ENCODE peak calls at places on chromosome 10, in four cellular contexts. W is HepG2, D is sigmoid colon, M is stomach. A is an unnamed sample.

GRCh38 chr10:44636625-44637024 is 251.7 kb upstream of the CXCL12 start:
- DNase-seq in W (no peak), D (no peak), M (no peak), A (no peak)

GRCh38 chr10:119466655-119467054 is 75.9 kb downstream of the RGS10 start:
- DNase-seq in W (no peak), D (no peak), M (no peak), A (no peak)

GRCh38 chr10:24793648-24794379 is 70.1 kb upstream of the ARHGAP21 start:
- DNase-seq in W (no peak), D (no peak), M (no peak), A (no peak)

GRCh38 chr10:68957284-68957615 is 1.3 kb downstream of the DDX21 start:
- DNase-seq in W (peak; percentile 5), D (no peak), M (no peak), A (no peak)

GRCh38 chr10:75469018-75469616 is 37.7 kb downstream of the LRMDA start:
- DNase-seq in W (peak; percentile 6), D (peak; percentile 85), M (no peak), A (no peak)

GRCh38 chr10:19816420-19817250 is at the start of gene PLXDC2:
- DNase-seq in W (no peak), D (peak; percentile 77), M (no peak), A (no peak)

GRCh38 chr10:76033457-76034196 is 602.2 kb downstream of the LRMDA start:
- DNase-seq in W (peak; percentile 99), D (no peak), M (peak; percentile 61), A (no peak)

GRCh38 chr10:19046709-19047108 is 1.9 kb upstream of the MALRD1 start:
- DNase-seq in W (no peak), D (no peak), M (no peak), A (no peak)

GRCh38 chr10:11908991-11909390 is 85.8 kb downstream of the PROSER2 start:
- DNase-seq in W (no peak), D (no peak), M (no peak), A (no peak)

GRCh38 chr10:110209926-110210662 is 2.7 kb downstream of the MXI1 start:
- DNase-seq in W (no peak), D (peak; percentile 90), M (peak; percentile 71), A (no peak)

GRCh38 chr10:75922435-75922834 is 491.0 kb downstream of the LRMDA start:
- DNase-seq in W (peak; percentile 10), D (no peak), M (no peak), A (peak; percentile 31)

GRCh38 chr10:35300063-35300699 is 36.1 kb upstream of the CCNY start:
- DNase-seq in W (no peak), D (peak; percentile 70), M (no peak), A (no peak)

GRCh38 chr10:69439350-69439739 is 11.9 kb upstream of the TSPAN15 start:
- DNase-seq in W (no peak), D (peak; percentile 85), M (no peak), A (no peak)

GRCh38 chr10:69878951-69879350 is 77.2 kb downstream of the COL13A1 start:
- DNase-seq in W (no peak), D (no peak), M (no peak), A (no peak)

GRCh38 chr10:62130948-62131347 is 137.7 kb downstream of the RTKN2 start:
- DNase-seq in W (no peak), D (no peak), M (no peak), A (no peak)

GRCh38 chr10:62873866-62874265 is 57.7 kb upstream of the EGR2 start:
- DNase-seq in W (no peak), D (no peak), M (no peak), A (no peak)

GRCh38 chr10:75108684-75109458 is 2.6 kb upstream of the SAMD8 start:
- DNase-seq in W (peak; percentile 58), D (no peak), M (no peak), A (no peak)

GRCh38 chr10:131435760-131436448 is 124.4 kb upstream of the TCERG1L start:
- DNase-seq in W (no peak), D (no peak), M (no peak), A (no peak)

GRCh38 chr10:60042959-60043358 is 136.6 kb upstream of the CCDC6 start:
- DNase-seq in W (no peak), D (no peak), M (no peak), A (no peak)

GRCh38 chr10:80272793-80273522 is 16.5 kb downstream of the MAT1A start:
- DNase-seq in W (peak; percentile 92), D (no peak), M (peak; percentile 23), A (no peak)

GRCh38 chr10:124693396-124693795 is 50.8 kb downstream of the FAM53B start:
- DNase-seq in W (no peak), D (no peak), M (no peak), A (no peak)

GRCh38 chr10:131431541-131431940 is 120.0 kb upstream of the TCERG1L start:
- DNase-seq in W (no peak), D (no peak), M (no peak), A (no peak)

GRCh38 chr10:79223346-79224048 is 123.8 kb upstream of the PPIF start:
- DNase-seq in W (no peak), D (peak; percentile 96), M (peak; percentile 37), A (no peak)
- H3K27ac ChIP-seq in W (no peak overlapping the region), D (peak overlapping the region; percentile 95), M (peak overlapping the region; percentile 77), A (peak overlapping the region; percentile 78)

DNA sequence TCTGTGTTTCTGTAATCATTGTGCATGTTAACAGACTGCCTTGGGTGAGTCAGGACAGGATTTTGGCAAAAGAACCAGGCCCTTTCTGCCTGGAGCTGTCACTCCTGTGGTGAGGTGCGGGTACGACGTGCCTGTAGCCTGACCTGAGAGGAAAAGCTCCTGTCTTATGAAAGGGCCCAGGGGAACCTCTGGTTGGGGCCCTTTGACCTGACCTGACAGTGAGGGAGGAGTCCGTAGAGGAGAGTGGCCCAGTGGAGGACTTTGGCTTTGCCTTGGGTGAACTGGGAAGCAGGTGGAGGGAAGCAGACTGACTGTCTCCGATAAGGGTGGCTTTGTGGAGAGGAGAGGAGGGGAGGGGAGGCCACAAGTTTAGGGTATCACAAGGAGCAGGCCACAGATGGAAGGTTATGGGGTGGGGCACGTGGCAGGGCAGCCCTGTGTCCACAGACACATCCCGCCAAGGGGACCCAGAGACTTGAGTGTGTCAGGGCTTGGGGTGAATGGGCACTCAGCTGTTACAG is 6.9 kb downstream of the PFKP start:
- DNase-seq in W (peak; percentile 41), D (peak; percentile 62), M (no peak), A (no peak)
- H3K36me3 ChIP-seq in W (no peaks in the 10 kb centered on the region), D (no peaks in the 10 kb centered on the region), M (no peaks in the 10 kb centered on the region), A (no peaks in the 10 kb centered on the region)

DNA sequence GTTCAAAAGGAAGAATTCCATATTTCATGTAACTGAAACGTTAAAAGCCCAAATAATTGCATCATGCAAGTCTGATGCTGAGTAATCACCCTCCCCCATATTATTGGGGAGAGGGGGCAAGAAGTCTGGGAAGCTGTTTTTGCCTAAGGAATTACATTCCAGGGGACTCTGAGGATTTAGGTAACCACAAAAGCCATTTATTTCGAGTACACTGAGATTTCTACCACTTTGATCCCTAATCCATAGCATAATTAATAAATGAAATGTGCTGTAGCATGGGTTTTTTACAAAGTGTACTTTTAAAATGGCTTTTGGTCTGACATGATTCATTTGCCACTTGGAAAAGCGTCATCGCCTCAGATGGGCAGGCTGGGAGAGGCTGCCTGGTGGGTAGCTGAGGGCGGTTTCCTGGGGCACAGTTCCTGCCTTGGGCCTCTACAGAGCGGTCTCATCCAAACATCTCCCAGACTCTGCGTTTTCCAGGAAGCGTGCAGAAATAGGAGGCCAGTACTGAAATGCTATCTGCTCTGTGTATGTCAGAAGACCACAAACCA is 106.5 kb downstream of the TCF7L2 start:
- DNase-seq in W (no peak), D (no peak), M (no peak), A (no peak)
- TF ChIP-seq POLR2AphosphoS5 in W (no peak), D (no peak), M (no peak), A (no peak)

GRCh38 chr10:299512-299911 is 164.3 kb downstream of the ZMYND11 start:
- DNase-seq in W (no peak), D (no peak), M (no peak), A (no peak)

GRCh38 chr10:301536-301935 is 166.3 kb downstream of the ZMYND11 start:
- DNase-seq in W (no peak), D (no peak), M (no peak), A (no peak)

GRCh38 chr10:305034-305433 is 169.8 kb downstream of the ZMYND11 start:
- DNase-seq in W (no peak), D (no peak), M (no peak), A (no peak)

GRCh38 chr10:298033-298432 is 162.8 kb downstream of the ZMYND11 start:
- DNase-seq in W (no peak), D (no peak), M (no peak), A (no peak)

GRCh38 chr10:299969-300368 is 164.7 kb downstream of the ZMYND11 start:
- DNase-seq in W (no peak), D (no peak), M (no peak), A (no peak)
- H3K27ac ChIP-seq in W (no peak overlapping the region), D (no peak overlapping the region), M (no peak overlapping the region), A (no peak overlapping the region)

DNA sequence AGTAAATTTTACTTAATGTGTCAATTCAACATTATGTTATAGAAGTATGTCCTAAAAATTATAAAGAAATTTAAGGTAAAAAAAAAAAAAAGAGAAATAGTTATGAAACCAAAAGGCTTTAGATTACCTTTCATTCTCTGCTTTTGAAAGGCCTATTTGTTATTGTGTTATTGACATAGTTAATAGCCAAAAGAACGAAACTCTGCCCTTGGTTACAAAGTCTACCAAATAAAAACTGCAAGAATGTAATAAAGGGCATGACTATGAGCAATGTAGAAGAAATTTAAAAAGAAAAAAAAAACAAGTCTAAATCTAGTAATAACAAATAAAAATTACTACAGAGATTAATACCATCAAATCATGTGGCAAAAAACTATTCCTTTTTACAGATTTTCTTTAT is 10.6 kb downstream of the ACBD5 start:
- DNase-seq in W (no peak), D (no peak), M (no peak), A (no peak)
- H3K36me3 ChIP-seq in W (peaks cover 8% of the 10 kb centered on the region), D (no peaks in the 10 kb centered on the region), M (peaks cover 3% of the 10 kb centered on the region), A (peaks cover 22% of the 10 kb centered on the region)

GRCh38 chr10:71349401-71349800 is 30.3 kb downstream of the SLC29A3 start:
- DNase-seq in W (no peak), D (no peak), M (no peak), A (no peak)
- TF ChIP-seq POLR2AphosphoS5 in W (no peak), D (no peak), M (no peak), A (no peak)

GRCh38 chr10:111261066-111261465 is 184.2 kb downstream of the ADRA2A start:
- DNase-seq in W (no peak), D (no peak), M (no peak), A (no peak)
- H3K27ac ChIP-seq in W (no peak overlapping the region), D (no peak overlapping the region), M (no peak overlapping the region), A (no peak overlapping the region)

GRCh38 chr10:126016884-126017283 is 120.5 kb downstream of the FANK1 start:
- DNase-seq in W (no peak), D (no peak), M (no peak), A (no peak)
- H3K36me3 ChIP-seq in W (no peaks in the 10 kb centered on the region), D (no peaks in the 10 kb centered on the region), M (no peaks in the 10 kb centered on the region), A (no peaks in the 10 kb centered on the region)

GRCh38 chr10:59003203-59003602 is 173.2 kb upstream of the PHYHIPL start:
- DNase-seq in W (no peak), D (no peak), M (no peak), A (no peak)
- TF ChIP-seq POLR2AphosphoS5 in W (no peak), D (no peak), M (no peak), A (no peak)

A was measured in vagina.